ENCODE peak calls at places on chromosome 3, in seven cellular contexts. T is HepG2, P is heart right ventricle, I is ovary, S is GM23338, B is heart left ventricle, F is transverse colon. R is an unnamed sample. For H3K36me3, the result is how much of the 10 kb centered on the place peaks cover.

GRCh38 chr3:64691051-64691450 is 3.3 kb upstream of the ADAMTS9 start:
- DNase-seq in T (no peak), P (no peak), I (no peak), S (no peak), B (peak), F (no peak), R (peak)

GRCh38 chr3:164641071-164641470 is 437.2 kb downstream of the SI start:
- DNase-seq in T (no peak), P (no peak), I (no peak), S (no peak), B (no peak), F (no peak), R (no peak)

GRCh38 chr3:65402597-65402996 is 636.1 kb downstream of the MAGI1 start:
- DNase-seq in T (no peak), P (no peak), I (no peak), S (peak), B (no peak), F (peak), R (peak)

GRCh38 chr3:16227566-16227965 is 37.2 kb downstream of the DPH3 start:
- DNase-seq in T (no peak), P (no peak), I (no peak), S (no peak), B (no peak), F (no peak), R (no peak)

GRCh38 chr3:123158899-123159390 is 42.8 kb upstream of the SEC22A start:
- DNase-seq in T (no peak), P (no peak), I (no peak), S (no peak), B (no peak), F (no peak), R (no peak)

GRCh38 chr3:178707632-178708031 is 171.4 kb downstream of the KCNMB2 start:
- DNase-seq in T (no peak), P (no peak), I (no peak), S (no peak), B (no peak), F (no peak), R (peak)

GRCh38 chr3:86930831-86931230 is 60.1 kb downstream of the VGLL3 start:
- DNase-seq in T (no peak), P (no peak), I (no peak), S (no peak), B (no peak), F (no peak), R (no peak)

GRCh38 chr3:177724020-177724638 is 526.8 kb upstream of the TBL1XR1 start:
- DNase-seq in T (no peak), P (peak), I (peak), S (no peak), B (peak), F (peak), R (no peak)

GRCh38 chr3:130925628-130926027 is 31.7 kb downstream of the ATP2C1 start:
- DNase-seq in T (no peak), P (no peak), I (no peak), S (no peak), B (no peak), F (no peak), R (no peak)

GRCh38 chr3:100114413-100115030 is at the start of gene FILIP1L:
- DNase-seq in T (peak), P (peak), I (no peak), S (no peak), B (peak), F (no peak), R (no peak)

GRCh38 chr3:113268917-113269316 is 57.6 kb downstream of the BOC start:
- DNase-seq in T (no peak), P (no peak), I (no peak), S (no peak), B (no peak), F (no peak), R (no peak)

GRCh38 chr3:50272911-50273688 is 4.2 kb downstream of the SEMA3B start:
- DNase-seq in T (peak), P (peak), I (peak), S (peak), B (peak), F (peak), R (peak)

GRCh38 chr3:43549626-43550025 is 72.2 kb downstream of the ANO10 start:
- DNase-seq in T (no peak), P (no peak), I (no peak), S (no peak), B (no peak), F (no peak), R (no peak)

GRCh38 chr3:126858887-126859286 is 124.0 kb upstream of the PLXNA1 start:
- DNase-seq in T (no peak), P (no peak), I (no peak), S (no peak), B (no peak), F (no peak), R (peak)

GRCh38 chr3:62193586-62194345 is 179.6 kb downstream of the FEZF2 start:
- DNase-seq in T (no peak), P (no peak), I (no peak), S (no peak), B (no peak), F (no peak), R (no peak)

GRCh38 chr3:99250272-99250671 is 348.8 kb upstream of the DCBLD2 start:
- DNase-seq in T (no peak), P (no peak), I (no peak), S (no peak), B (no peak), F (no peak), R (peak)

GRCh38 chr3:99543796-99544195 is 94.6 kb upstream of the COL8A1 start:
- DNase-seq in T (no peak), P (no peak), I (no peak), S (no peak), B (no peak), F (no peak), R (no peak)

GRCh38 chr3:16173696-16174355 is 654 bp upstream of the GALNT15 start:
- DNase-seq in T (no peak), P (no peak), I (no peak), S (no peak), B (no peak), F (no peak), R (no peak)

GRCh38 chr3:14148041-14148985 is 23.5 kb downstream of the TMEM43 start:
- DNase-seq in T (peak), P (no peak), I (no peak), S (peak), B (peak), F (no peak), R (no peak)

GRCh38 chr3:117611242-117611641 is 901.7 kb downstream of the TUSC7 start:
- DNase-seq in T (no peak), P (no peak), I (no peak), S (no peak), B (no peak), F (no peak), R (no peak)

GRCh38 chr3:177753498-177754155 is 556.3 kb upstream of the TBL1XR1 start:
- DNase-seq in T (no peak), P (peak), I (peak), S (no peak), B (peak), F (peak), R (peak)

GRCh38 chr3:147410126-147410517 is 957 bp downstream of the ZIC1 start:
- DNase-seq in T (no peak), P (no peak), I (no peak), S (peak), B (no peak), F (no peak), R (no peak)

GRCh38 chr3:4722103-4722502 is 229.0 kb downstream of the ITPR1 start:
- DNase-seq in T (peak), P (peak), I (no peak), S (peak), B (no peak), F (peak), R (peak)

GRCh38 chr3:106428565-106428994 is 559.8 kb upstream of the CBLB start:
- DNase-seq in T (no peak), P (no peak), I (peak), S (no peak), B (no peak), F (peak), R (peak)

GRCh38 chr3:183924543-183924942 is 39.9 kb upstream of the PARL start:
- DNase-seq in T (no peak), P (no peak), I (no peak), S (no peak), B (no peak), F (no peak), R (peak)

GRCh38 chr3:126375835-126376331 is 18.7 kb upstream of the KLF15 start:
- DNase-seq in T (no peak), P (no peak), I (peak), S (no peak), B (no peak), F (no peak), R (no peak)

DNA sequence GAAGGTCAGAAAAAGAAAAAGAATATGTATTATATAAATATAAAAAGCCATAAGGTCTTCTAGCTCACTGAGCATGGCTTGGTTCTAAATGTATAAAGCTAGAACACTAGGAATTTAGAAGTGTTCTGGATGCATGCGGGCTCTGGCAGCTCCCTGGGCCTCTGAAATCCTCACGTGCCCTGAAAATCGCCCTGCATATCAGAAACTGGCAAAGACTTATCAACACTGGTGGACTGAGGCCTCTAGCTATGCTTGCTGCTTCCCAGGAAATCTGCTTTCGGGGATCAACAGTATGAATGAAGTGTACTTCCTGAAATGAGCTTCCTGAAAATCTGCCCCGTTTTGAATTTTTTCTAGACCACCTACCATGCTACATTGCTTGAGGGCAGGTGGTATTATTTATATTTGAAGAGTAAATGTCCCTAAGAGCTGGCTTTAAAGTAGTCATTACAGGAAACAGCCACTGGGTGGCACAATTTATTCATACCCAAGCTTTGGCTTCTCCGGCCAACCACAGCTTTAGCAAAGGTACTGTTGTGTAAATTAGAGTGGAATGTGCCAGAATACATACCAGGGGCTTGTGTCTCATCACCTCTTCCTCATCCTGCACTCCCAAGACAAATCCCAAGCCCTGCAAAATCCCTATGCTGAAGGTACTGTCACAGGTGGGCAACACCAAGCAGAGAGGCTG is 17.7 kb downstream of the CRTAP start:
- DNase-seq in T (peak), P (no peak), I (no peak), S (peak), B (no peak), F (no peak), R (peak)
- H3K36me3 ChIP-seq in T (under half), P (half or more), I (under half), S (under half), B (under half), F (under half), R (under half)

GRCh38 chr3:69451594-69451993 is 65.7 kb upstream of the FRMD4B start:
- DNase-seq in T (no peak), P (no peak), I (no peak), S (peak), B (no peak), F (no peak), R (no peak)
- TF ChIP-seq CTCF in T (no peak), P (peak), I (peak), S (peak), B (peak), F (no peak), R (no peak)

DNA sequence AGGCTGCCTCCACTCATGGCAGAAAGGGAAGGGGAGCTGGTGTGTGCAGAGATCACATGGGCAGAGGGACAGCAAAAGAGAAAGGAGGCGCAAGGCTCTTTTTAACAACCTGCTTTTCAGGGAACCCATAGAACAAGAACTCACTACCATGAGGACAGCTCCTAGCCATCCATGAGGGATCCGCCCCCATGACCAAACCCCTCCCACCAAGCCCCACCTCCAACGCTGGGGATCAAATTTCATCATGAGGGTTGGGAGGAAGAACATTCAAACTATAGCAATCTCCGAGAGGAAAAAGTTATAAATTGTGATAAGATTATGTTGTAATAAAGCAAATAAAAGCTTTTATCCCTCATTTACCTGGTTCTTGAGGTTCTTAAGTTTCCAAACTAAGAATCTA is 84.7 kb upstream of the LMCD1 start:
- DNase-seq in T (no peak), P (no peak), I (no peak), S (peak), B (no peak), F (peak), R (peak)
- H3K4me3 ChIP-seq in T (no peak), P (no peak), I (no peak), S (no peak), B (no peak), F (no peak), R (no peak)

DNA sequence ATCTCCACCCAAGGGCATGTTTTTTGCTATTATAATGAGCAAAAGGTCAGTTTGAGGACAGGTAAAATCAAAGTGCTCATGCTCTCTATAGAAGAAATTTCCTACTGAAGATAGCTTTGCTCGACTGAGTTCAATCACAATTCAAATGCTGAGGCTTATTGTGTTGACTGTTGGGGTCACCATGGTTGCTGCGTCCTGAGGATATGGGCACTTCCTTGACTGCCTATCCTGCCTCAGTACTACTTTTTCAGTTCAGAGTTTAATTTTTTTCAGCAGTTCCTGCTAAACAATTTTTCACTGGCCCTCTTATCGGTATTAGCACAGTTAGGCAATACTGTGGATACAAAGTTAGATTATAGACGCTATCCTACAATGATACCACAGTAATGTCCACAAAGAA is 3.8 kb upstream of the CMTM6 start:
- DNase-seq in T (no peak), P (no peak), I (no peak), S (no peak), B (no peak), F (no peak), R (no peak)
- H3K36me3 ChIP-seq in T (under half), P (under half), I (under half), S (under half), B (under half), F (under half), R (under half)

GRCh38 chr3:193546129-193546528 is 8.6 kb downstream of the ATP13A4 start:
- DNase-seq in T (no peak), P (no peak), I (no peak), S (no peak), B (no peak), F (no peak), R (peak)
- TF ChIP-seq CTCF in T (no peak), P (no peak), I (no peak), S (no peak), B (no peak), F (no peak), R (no peak)

DNA sequence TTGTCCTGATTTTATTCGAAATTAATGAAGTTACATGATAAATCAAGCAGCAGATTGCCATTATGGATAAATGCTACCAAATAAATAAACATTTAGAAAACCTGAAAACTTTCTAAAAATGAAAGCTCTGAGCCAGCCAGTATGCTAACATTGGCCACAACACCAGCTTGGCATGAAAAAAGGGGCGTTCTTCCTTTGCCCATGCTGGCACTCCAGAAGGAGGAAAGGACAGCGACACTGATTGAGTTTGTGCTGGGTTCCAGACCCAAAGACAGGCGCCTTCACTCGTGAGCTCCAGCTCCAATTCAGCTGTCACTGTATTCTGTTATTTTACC is 5.1 kb downstream of the STIMATE start:
- DNase-seq in T (no peak), P (no peak), I (no peak), S (peak), B (no peak), F (no peak), R (no peak)
- H3K4me3 ChIP-seq in T (no peak), P (no peak), I (no peak), S (no peak), B (no peak), F (no peak), R (no peak)

GRCh38 chr3:172103724-172104123 is 64.3 kb downstream of the FNDC3B start:
- DNase-seq in T (no peak), P (no peak), I (no peak), S (no peak), B (no peak), F (no peak), R (peak)
- H3K36me3 ChIP-seq in T (under half), P (under half), I (under half), S (under half), B (under half), F (under half), R (under half)

GRCh38 chr3:137948400-137949072 is 61.4 kb upstream of the CLDN18 start:
- DNase-seq in T (no peak), P (no peak), I (no peak), S (no peak), B (no peak), F (no peak), R (no peak)

GRCh38 chr3:137946341-137946973 is 63.5 kb upstream of the CLDN18 start:
- DNase-seq in T (peak), P (peak), I (peak), S (peak), B (peak), F (peak), R (peak)

GRCh38 chr3:137944593-137944992 is 65.4 kb upstream of the CLDN18 start:
- DNase-seq in T (no peak), P (no peak), I (no peak), S (no peak), B (no peak), F (peak), R (no peak)

GRCh38 chr3:137947120-137947519 is 62.8 kb upstream of the CLDN18 start:
- DNase-seq in T (no peak), P (no peak), I (no peak), S (no peak), B (no peak), F (no peak), R (no peak)
- TF ChIP-seq CTCF in T (no peak), P (no peak), I (no peak), S (no peak), B (no peak), F (no peak), R (no peak)

DNA sequence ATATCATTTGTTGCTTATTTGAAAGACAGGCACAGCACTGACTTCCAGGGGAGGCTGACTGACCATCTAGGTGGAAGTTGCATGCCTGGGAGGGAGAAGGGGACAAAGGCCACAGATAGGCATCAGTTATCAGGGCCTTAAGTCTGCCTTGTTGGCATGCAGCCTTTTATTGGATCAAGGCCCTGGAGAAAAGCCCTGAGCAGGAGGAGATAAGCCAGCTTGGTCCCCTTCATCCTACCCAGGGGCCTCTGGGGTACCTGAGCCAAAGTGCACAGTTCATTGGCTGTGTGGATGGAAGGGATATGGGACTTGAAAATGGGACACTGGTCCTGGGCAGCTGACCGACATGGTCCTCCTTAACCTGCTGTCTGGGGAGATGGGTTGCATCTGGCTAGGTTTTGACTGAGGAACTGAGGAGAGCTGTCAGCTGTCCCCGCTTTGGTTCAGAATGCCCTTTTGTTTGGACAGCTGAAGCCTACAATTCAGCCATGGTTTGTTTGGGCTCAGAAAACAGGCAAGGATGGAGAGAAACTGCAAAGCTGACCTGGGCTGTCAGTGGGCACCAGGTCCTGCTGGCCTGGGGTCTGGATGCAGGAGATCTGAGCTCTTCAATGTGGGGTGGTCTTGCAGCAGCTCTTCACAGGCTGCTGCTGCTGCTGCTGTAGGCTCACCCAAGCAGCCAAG is 60.0 kb downstream of the FLNB start:
- DNase-seq in T (peak), P (no peak), I (no peak), S (no peak), B (no peak), F (no peak), R (no peak)
- H3K4me3 ChIP-seq in T (no peak), P (no peak), I (no peak), S (no peak), B (no peak), F (no peak), R (no peak)

GRCh38 chr3:128080323-128080898 is 28.2 kb downstream of the SEC61A1 start:
- DNase-seq in T (peak), P (no peak), I (no peak), S (no peak), B (no peak), F (no peak), R (peak)

GRCh38 chr3:128079823-128080222 is 27.6 kb downstream of the SEC61A1 start:
- DNase-seq in T (no peak), P (no peak), I (no peak), S (no peak), B (no peak), F (no peak), R (no peak)

GRCh38 chr3:128081846-128082245 is 29.6 kb downstream of the SEC61A1 start:
- DNase-seq in T (no peak), P (no peak), I (no peak), S (no peak), B (no peak), F (no peak), R (peak)

GRCh38 chr3:128082545-128082944 is 30.3 kb downstream of the SEC61A1 start:
- DNase-seq in T (no peak), P (no peak), I (no peak), S (no peak), B (no peak), F (no peak), R (no peak)

GRCh38 chr3:128081226-128081625 is 29.0 kb downstream of the SEC61A1 start:
- DNase-seq in T (no peak), P (no peak), I (no peak), S (no peak), B (no peak), F (no peak), R (no peak)
- H3K36me3 ChIP-seq in T (half or more), P (under half), I (under half), S (under half), B (under half), F (under half), R (under half)